ENCODE peak calls at places on chromosome 21, in eight cellular contexts. One of them, this sample, is unnamed. For H3K4me1, the result is how much of the 10 kb centered on the place peaks cover.

GRCh38 chr21:36966066-36966845 is at the start of gene HLCS:
- DNase-seq in breast epithelium: peak
- DNase-seq in suprapubic skin: peak
- DNase-seq in transverse colon: peak
- DNase-seq in stomach: peak
- DNase-seq in GM23338: peak
- DNase-seq in SK-N-SH: peak
- DNase-seq in spleen: peak
- DNase-seq in this sample: no peak

GRCh38 chr21:27505516-27505915 is 538.6 kb upstream of the ADAMTS5 start:
- DNase-seq in breast epithelium: no peak
- DNase-seq in suprapubic skin: no peak
- DNase-seq in transverse colon: no peak
- DNase-seq in stomach: no peak
- DNase-seq in GM23338: no peak
- DNase-seq in SK-N-SH: no peak
- DNase-seq in spleen: no peak
- DNase-seq in this sample: no peak

GRCh38 chr21:39720126-39720778 is 24.7 kb upstream of the IGSF5 start:
- DNase-seq in breast epithelium: no peak
- DNase-seq in suprapubic skin: no peak
- DNase-seq in transverse colon: no peak
- DNase-seq in stomach: no peak
- DNase-seq in GM23338: peak
- DNase-seq in SK-N-SH: no peak
- DNase-seq in spleen: no peak
- DNase-seq in this sample: no peak

GRCh38 chr21:37758997-37759396 is 157.3 kb downstream of the KCNJ6 start:
- DNase-seq in breast epithelium: no peak
- DNase-seq in suprapubic skin: no peak
- DNase-seq in transverse colon: peak
- DNase-seq in stomach: peak
- DNase-seq in GM23338: peak
- DNase-seq in SK-N-SH: peak
- DNase-seq in spleen: no peak
- DNase-seq in this sample: no peak

GRCh38 chr21:42991992-42992740 is 17.8 kb downstream of the PKNOX1 start:
- DNase-seq in breast epithelium: no peak
- DNase-seq in suprapubic skin: no peak
- DNase-seq in transverse colon: peak
- DNase-seq in stomach: no peak
- DNase-seq in GM23338: peak
- DNase-seq in SK-N-SH: no peak
- DNase-seq in spleen: peak
- DNase-seq in this sample: peak

GRCh38 chr21:15667824-15668223 is 62.0 kb upstream of the USP25 start:
- DNase-seq in breast epithelium: no peak
- DNase-seq in suprapubic skin: no peak
- DNase-seq in transverse colon: no peak
- DNase-seq in stomach: no peak
- DNase-seq in GM23338: no peak
- DNase-seq in SK-N-SH: no peak
- DNase-seq in spleen: no peak
- DNase-seq in this sample: no peak

GRCh38 chr21:39137248-39138186 is 45.7 kb downstream of the PSMG1 start:
- DNase-seq in breast epithelium: no peak
- DNase-seq in suprapubic skin: no peak
- DNase-seq in transverse colon: no peak
- DNase-seq in stomach: no peak
- DNase-seq in GM23338: peak
- DNase-seq in SK-N-SH: peak
- DNase-seq in spleen: no peak
- DNase-seq in this sample: peak

GRCh38 chr21:39663066-39663465 is 50.3 kb downstream of the B3GALT5 start:
- DNase-seq in breast epithelium: no peak
- DNase-seq in suprapubic skin: no peak
- DNase-seq in transverse colon: no peak
- DNase-seq in stomach: no peak
- DNase-seq in GM23338: no peak
- DNase-seq in SK-N-SH: no peak
- DNase-seq in spleen: peak
- DNase-seq in this sample: no peak

GRCh38 chr21:43299441-43300277 is 127.3 kb downstream of the SIK1 start:
- DNase-seq in breast epithelium: no peak
- DNase-seq in suprapubic skin: no peak
- DNase-seq in transverse colon: no peak
- DNase-seq in stomach: no peak
- DNase-seq in GM23338: no peak
- DNase-seq in SK-N-SH: peak
- DNase-seq in spleen: peak
- DNase-seq in this sample: no peak

GRCh38 chr21:43266534-43266933 is 97.7 kb downstream of the CRYAA start:
- DNase-seq in breast epithelium: no peak
- DNase-seq in suprapubic skin: no peak
- DNase-seq in transverse colon: no peak
- DNase-seq in stomach: no peak
- DNase-seq in GM23338: no peak
- DNase-seq in SK-N-SH: no peak
- DNase-seq in spleen: no peak
- DNase-seq in this sample: no peak

GRCh38 chr21:25283720-25284119 is 323.6 kb downstream of the MRPL39 start:
- DNase-seq in breast epithelium: no peak
- DNase-seq in suprapubic skin: no peak
- DNase-seq in transverse colon: no peak
- DNase-seq in stomach: no peak
- DNase-seq in GM23338: peak
- DNase-seq in SK-N-SH: no peak
- DNase-seq in spleen: no peak
- DNase-seq in this sample: no peak

GRCh38 chr21:31316488-31317169 is 27.4 kb downstream of the TIAM1 start:
- DNase-seq in breast epithelium: no peak
- DNase-seq in suprapubic skin: no peak
- DNase-seq in transverse colon: no peak
- DNase-seq in stomach: no peak
- DNase-seq in GM23338: no peak
- DNase-seq in SK-N-SH: no peak
- DNase-seq in spleen: no peak
- DNase-seq in this sample: no peak

GRCh38 chr21:38434913-38435533 is 63.3 kb downstream of the ERG start:
- DNase-seq in breast epithelium: no peak
- DNase-seq in suprapubic skin: no peak
- DNase-seq in transverse colon: no peak
- DNase-seq in stomach: no peak
- DNase-seq in GM23338: no peak
- DNase-seq in SK-N-SH: no peak
- DNase-seq in spleen: no peak
- DNase-seq in this sample: no peak

GRCh38 chr21:33428669-33429068 is 25.5 kb downstream of the IFNGR2 start:
- DNase-seq in breast epithelium: peak
- DNase-seq in suprapubic skin: no peak
- DNase-seq in transverse colon: no peak
- DNase-seq in stomach: no peak
- DNase-seq in GM23338: no peak
- DNase-seq in SK-N-SH: no peak
- DNase-seq in spleen: no peak
- DNase-seq in this sample: no peak

GRCh38 chr21:31780944-31781343 is 49.0 kb upstream of the SCAF4 start:
- DNase-seq in breast epithelium: no peak
- DNase-seq in suprapubic skin: no peak
- DNase-seq in transverse colon: no peak
- DNase-seq in stomach: no peak
- DNase-seq in GM23338: peak
- DNase-seq in SK-N-SH: no peak
- DNase-seq in spleen: no peak
- DNase-seq in this sample: no peak

GRCh38 chr21:26881504-26882228 is 36.5 kb upstream of the ADAMTS1 start:
- DNase-seq in breast epithelium: no peak
- DNase-seq in suprapubic skin: no peak
- DNase-seq in transverse colon: no peak
- DNase-seq in stomach: no peak
- DNase-seq in GM23338: peak
- DNase-seq in SK-N-SH: peak
- DNase-seq in spleen: no peak
- DNase-seq in this sample: no peak

DNA sequence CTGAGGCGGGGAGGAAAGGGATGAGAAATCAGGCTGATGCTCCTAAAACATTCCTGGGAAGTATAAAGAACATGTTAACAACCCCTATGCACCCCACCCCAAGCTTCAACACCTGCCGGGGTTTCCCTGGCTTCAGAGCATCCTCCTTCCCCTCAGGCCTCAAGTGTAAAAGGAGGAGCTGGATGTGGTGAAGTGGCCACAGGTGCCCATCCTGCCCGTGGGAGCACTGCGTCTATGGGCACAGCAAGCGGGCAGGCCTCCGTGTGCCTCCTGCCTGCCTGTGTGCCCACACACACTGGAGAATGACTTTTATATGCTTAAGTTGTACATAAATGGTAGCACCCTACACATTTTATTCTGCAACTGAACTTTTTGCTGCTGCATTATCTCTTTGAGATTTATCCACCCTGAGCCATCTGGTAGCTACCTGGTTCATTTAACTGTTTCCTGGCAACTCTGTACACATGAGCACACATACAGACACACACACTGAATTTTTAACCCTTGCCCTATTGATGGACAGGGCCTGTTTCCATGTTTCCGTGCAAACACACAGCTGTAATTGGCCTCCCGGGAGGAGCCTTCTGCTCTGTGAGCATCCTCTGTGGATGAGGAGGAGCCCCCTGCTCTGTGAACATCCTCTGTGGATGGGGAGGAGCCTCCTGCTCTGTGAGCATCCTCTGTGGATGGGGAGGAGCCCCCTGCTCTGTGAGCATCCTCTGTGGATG is 13.4 kb upstream of the FTCD start:
- DNase-seq in breast epithelium: no peak
- DNase-seq in suprapubic skin: no peak
- DNase-seq in transverse colon: no peak
- DNase-seq in stomach: no peak
- DNase-seq in GM23338: no peak
- DNase-seq in SK-N-SH: no peak
- DNase-seq in spleen: no peak
- DNase-seq in this sample: no peak
- TF ChIP-seq POLR2AphosphoS5 in breast epithelium: no peak
- TF ChIP-seq POLR2AphosphoS5 in suprapubic skin: no peak
- TF ChIP-seq POLR2AphosphoS5 in transverse colon: no peak
- TF ChIP-seq POLR2AphosphoS5 in stomach: no peak
- TF ChIP-seq POLR2AphosphoS5 in GM23338: no peak
- TF ChIP-seq POLR2AphosphoS5 in SK-N-SH: no peak
- TF ChIP-seq POLR2AphosphoS5 in spleen: no peak
- TF ChIP-seq POLR2AphosphoS5 in this sample: no peak

GRCh38 chr21:29342394-29342957 is 43.8 kb downstream of the BACH1 start:
- DNase-seq in breast epithelium: no peak
- DNase-seq in suprapubic skin: peak
- DNase-seq in transverse colon: peak
- DNase-seq in stomach: no peak
- DNase-seq in GM23338: no peak
- DNase-seq in SK-N-SH: peak
- DNase-seq in spleen: no peak
- DNase-seq in this sample: no peak
- TF ChIP-seq CTCF in breast epithelium: no peak
- TF ChIP-seq CTCF in suprapubic skin: no peak
- TF ChIP-seq CTCF in transverse colon: no peak
- TF ChIP-seq CTCF in stomach: no peak
- TF ChIP-seq CTCF in GM23338: no peak
- TF ChIP-seq CTCF in SK-N-SH: peak
- TF ChIP-seq CTCF in spleen: no peak
- TF ChIP-seq CTCF in this sample: no peak

GRCh38 chr21:44360174-44360573 is 6.8 kb downstream of the TRPM2 start:
- DNase-seq in breast epithelium: no peak
- DNase-seq in suprapubic skin: no peak
- DNase-seq in transverse colon: no peak
- DNase-seq in stomach: no peak
- DNase-seq in GM23338: no peak
- DNase-seq in SK-N-SH: no peak
- DNase-seq in spleen: peak
- DNase-seq in this sample: no peak

GRCh38 chr21:44356636-44357035 is 3.2 kb downstream of the TRPM2 start:
- DNase-seq in breast epithelium: no peak
- DNase-seq in suprapubic skin: no peak
- DNase-seq in transverse colon: no peak
- DNase-seq in stomach: no peak
- DNase-seq in GM23338: no peak
- DNase-seq in SK-N-SH: no peak
- DNase-seq in spleen: no peak
- DNase-seq in this sample: no peak

GRCh38 chr21:44354775-44355771 is 1.7 kb downstream of the TRPM2 start:
- DNase-seq in breast epithelium: no peak
- DNase-seq in suprapubic skin: no peak
- DNase-seq in transverse colon: no peak
- DNase-seq in stomach: no peak
- DNase-seq in GM23338: no peak
- DNase-seq in SK-N-SH: no peak
- DNase-seq in spleen: no peak
- DNase-seq in this sample: no peak

GRCh38 chr21:44354001-44354405 is 582 bp downstream of the TRPM2 start:
- DNase-seq in breast epithelium: no peak
- DNase-seq in suprapubic skin: no peak
- DNase-seq in transverse colon: no peak
- DNase-seq in stomach: no peak
- DNase-seq in GM23338: no peak
- DNase-seq in SK-N-SH: no peak
- DNase-seq in spleen: no peak
- DNase-seq in this sample: no peak

DNA sequence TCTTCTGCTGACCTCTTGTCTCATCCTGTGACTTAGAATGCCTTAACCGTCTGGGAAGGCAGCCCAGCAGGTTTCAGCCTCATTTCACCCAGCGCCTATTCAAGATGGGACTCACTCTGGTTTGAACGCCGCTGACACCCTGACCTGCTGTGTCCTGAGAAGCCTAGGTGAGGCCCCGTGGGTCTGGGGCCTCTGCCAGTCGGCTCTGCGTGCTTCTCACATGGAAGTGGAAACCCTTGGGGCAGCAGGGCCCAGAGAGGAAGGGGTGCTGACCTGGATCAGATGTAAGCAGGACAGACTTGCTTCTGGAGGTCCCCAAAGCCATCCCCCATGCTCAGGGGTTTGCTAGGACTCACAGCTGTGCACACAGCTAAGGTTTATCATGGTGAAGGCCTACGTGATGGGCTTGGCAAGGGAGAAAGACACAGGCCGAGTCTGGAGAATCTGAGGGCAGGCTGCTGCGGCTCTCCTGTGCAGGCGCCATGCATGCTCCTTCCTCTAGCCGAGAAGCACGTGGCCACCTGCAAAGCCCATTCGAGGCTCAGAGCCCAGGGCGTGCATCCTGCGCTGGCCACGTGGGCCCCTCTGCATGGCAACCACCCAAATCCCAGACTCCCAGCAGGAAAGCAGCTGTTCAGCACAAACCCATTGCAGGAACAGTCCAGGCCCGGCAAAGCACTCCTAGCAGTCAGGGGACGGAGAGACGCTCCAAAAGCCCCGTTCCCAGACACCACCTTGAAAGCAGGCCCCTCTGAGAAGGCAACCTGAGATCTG is 3.8 kb downstream of the TRPM2 start:
- DNase-seq in breast epithelium: no peak
- DNase-seq in suprapubic skin: no peak
- DNase-seq in transverse colon: no peak
- DNase-seq in stomach: no peak
- DNase-seq in GM23338: no peak
- DNase-seq in SK-N-SH: no peak
- DNase-seq in spleen: no peak
- DNase-seq in this sample: no peak
- H3K4me1 ChIP-seq in breast epithelium: under half
- H3K4me1 ChIP-seq in suprapubic skin: under half
- H3K4me1 ChIP-seq in transverse colon: under half
- H3K4me1 ChIP-seq in stomach: under half
- H3K4me1 ChIP-seq in GM23338: under half
- H3K4me1 ChIP-seq in SK-N-SH: under half
- H3K4me1 ChIP-seq in spleen: under half
- H3K4me1 ChIP-seq in this sample: under half

GRCh38 chr21:44836666-44837471 is 19.0 kb upstream of the SUMO3 start:
- DNase-seq in breast epithelium: peak
- DNase-seq in suprapubic skin: no peak
- DNase-seq in transverse colon: peak
- DNase-seq in stomach: no peak
- DNase-seq in GM23338: no peak
- DNase-seq in SK-N-SH: no peak
- DNase-seq in spleen: peak
- DNase-seq in this sample: no peak
- TF ChIP-seq POLR2AphosphoS5 in breast epithelium: no peak
- TF ChIP-seq POLR2AphosphoS5 in suprapubic skin: no peak
- TF ChIP-seq POLR2AphosphoS5 in transverse colon: no peak
- TF ChIP-seq POLR2AphosphoS5 in stomach: no peak
- TF ChIP-seq POLR2AphosphoS5 in GM23338: no peak
- TF ChIP-seq POLR2AphosphoS5 in SK-N-SH: no peak
- TF ChIP-seq POLR2AphosphoS5 in spleen: peak
- TF ChIP-seq POLR2AphosphoS5 in this sample: no peak